ENCODE peak calls at places on chromosome 21, in eight cellular contexts. X is uterus; K is adrenal gland; A is ovary; O is CD4-positive, CD25-positive, alpha-beta regulatory T cell; P is BE2C; T is SK-N-MC; I is sigmoid colon. R is an unnamed sample. For H3K36me3, the result is how much of the 10 kb centered on the place peaks cover.

GRCh38 chr21:29526545-29526944 is 227.8 kb downstream of the BACH1 start:
- DNase-seq in X (no peak), K (no peak), A (no peak), O (no peak), P (no peak), T (no peak), I (no peak), R (no peak)

GRCh38 chr21:36156815-36157670 is at the start of gene DOP1B:
- DNase-seq in X (no peak), K (peak), A (no peak), O (no peak), P (peak), T (no peak), I (no peak), R (peak)

GRCh38 chr21:27275294-27275927 is 308.5 kb upstream of the ADAMTS5 start:
- DNase-seq in X (no peak), K (no peak), A (no peak), O (no peak), P (no peak), T (peak), I (no peak), R (no peak)

GRCh38 chr21:38219049-38219628 is 37.7 kb upstream of the KCNJ15 start:
- DNase-seq in X (peak), K (peak), A (peak), O (peak), P (peak), T (peak), I (peak), R (peak)

GRCh38 chr21:16102113-16102512 is 372.3 kb downstream of the USP25 start:
- DNase-seq in X (no peak), K (no peak), A (no peak), O (no peak), P (no peak), T (no peak), I (no peak), R (no peak)

GRCh38 chr21:46368533-46369285 is 44.8 kb downstream of the PCNT start:
- DNase-seq in X (no peak), K (no peak), A (no peak), O (no peak), P (no peak), T (no peak), I (no peak), R (no peak)

GRCh38 chr21:22346576-22346975 is 1348.4 kb downstream of the NCAM2 start:
- DNase-seq in X (no peak), K (no peak), A (no peak), O (no peak), P (no peak), T (no peak), I (no peak), R (no peak)

GRCh38 chr21:38136201-38136600 is 120.6 kb upstream of the KCNJ15 start:
- DNase-seq in X (no peak), K (no peak), A (no peak), O (no peak), P (no peak), T (no peak), I (no peak), R (no peak)

GRCh38 chr21:36103434-36103833 is 31.4 kb upstream of the CBR3 start:
- DNase-seq in X (no peak), K (no peak), A (no peak), O (no peak), P (no peak), T (no peak), I (no peak), R (no peak)

GRCh38 chr21:18155508-18156193 is 89.0 kb upstream of the CHODL start:
- DNase-seq in X (no peak), K (no peak), A (no peak), O (no peak), P (no peak), T (peak), I (no peak), R (no peak)

GRCh38 chr21:37220433-37220980 is 46.6 kb downstream of the VPS26C start:
- DNase-seq in X (no peak), K (no peak), A (peak), O (peak), P (no peak), T (no peak), I (peak), R (no peak)

GRCh38 chr21:31731112-31731801 is 661 bp downstream of the SCAF4 start:
- DNase-seq in X (peak), K (peak), A (peak), O (peak), P (peak), T (no peak), I (peak), R (peak)

GRCh38 chr21:31728952-31729351 is 3.0 kb downstream of the SCAF4 start:
- DNase-seq in X (no peak), K (no peak), A (no peak), O (no peak), P (no peak), T (no peak), I (no peak), R (no peak)

GRCh38 chr21:31728191-31728590 is 3.7 kb downstream of the SCAF4 start:
- DNase-seq in X (no peak), K (no peak), A (no peak), O (no peak), P (no peak), T (no peak), I (no peak), R (no peak)

GRCh38 chr21:31730687-31731111 is 1.2 kb downstream of the SCAF4 start:
- DNase-seq in X (no peak), K (no peak), A (no peak), O (no peak), P (no peak), T (no peak), I (no peak), R (no peak)

GRCh38 chr21:31729622-31730343 is 2.1 kb downstream of the SCAF4 start:
- DNase-seq in X (no peak), K (no peak), A (no peak), O (no peak), P (no peak), T (no peak), I (no peak), R (no peak)
- H3K36me3 ChIP-seq in X (under half), K (under half), A (under half), O (under half), P (under half), T (under half), I (under half), R (under half)

GRCh38 chr21:34881894-34882371 is 167.2 kb downstream of the RUNX1 start:
- DNase-seq in X (no peak), K (no peak), A (no peak), O (no peak), P (no peak), T (no peak), I (no peak), R (no peak)

GRCh38 chr21:34882719-34883131 is 166.4 kb downstream of the RUNX1 start:
- DNase-seq in X (no peak), K (no peak), A (no peak), O (no peak), P (no peak), T (no peak), I (no peak), R (no peak)

GRCh38 chr21:34880401-34880800 is 168.7 kb downstream of the RUNX1 start:
- DNase-seq in X (no peak), K (no peak), A (no peak), O (no peak), P (no peak), T (no peak), I (no peak), R (no peak)

GRCh38 chr21:34883501-34884271 is 165.4 kb downstream of the RUNX1 start:
- DNase-seq in X (no peak), K (no peak), A (no peak), O (no peak), P (no peak), T (no peak), I (no peak), R (no peak)

GRCh38 chr21:34881421-34881820 is 167.7 kb downstream of the RUNX1 start:
- DNase-seq in X (no peak), K (no peak), A (no peak), O (no peak), P (no peak), T (no peak), I (no peak), R (no peak)
- H3K4me3 ChIP-seq in X (no peak), K (no peak), A (no peak), O (peak), P (no peak), T (no peak), I (no peak), R (no peak)

GRCh38 chr21:42542596-42542995 is 28.9 kb downstream of the SLC37A1 start:
- DNase-seq in X (no peak), K (no peak), A (no peak), O (no peak), P (peak), T (no peak), I (peak), R (no peak)
- H3K36me3 ChIP-seq in X (under half), K (under half), A (under half), O (under half), P (under half), T (under half), I (half or more), R (under half)

GRCh38 chr21:41678944-41679343 is 87.9 kb downstream of the RIPK4 start:
- DNase-seq in X (peak), K (peak), A (peak), O (no peak), P (peak), T (no peak), I (peak), R (peak)
- H3K4me3 ChIP-seq in X (no peak), K (no peak), A (no peak), O (no peak), P (no peak), T (no peak), I (no peak), R (no peak)

DNA sequence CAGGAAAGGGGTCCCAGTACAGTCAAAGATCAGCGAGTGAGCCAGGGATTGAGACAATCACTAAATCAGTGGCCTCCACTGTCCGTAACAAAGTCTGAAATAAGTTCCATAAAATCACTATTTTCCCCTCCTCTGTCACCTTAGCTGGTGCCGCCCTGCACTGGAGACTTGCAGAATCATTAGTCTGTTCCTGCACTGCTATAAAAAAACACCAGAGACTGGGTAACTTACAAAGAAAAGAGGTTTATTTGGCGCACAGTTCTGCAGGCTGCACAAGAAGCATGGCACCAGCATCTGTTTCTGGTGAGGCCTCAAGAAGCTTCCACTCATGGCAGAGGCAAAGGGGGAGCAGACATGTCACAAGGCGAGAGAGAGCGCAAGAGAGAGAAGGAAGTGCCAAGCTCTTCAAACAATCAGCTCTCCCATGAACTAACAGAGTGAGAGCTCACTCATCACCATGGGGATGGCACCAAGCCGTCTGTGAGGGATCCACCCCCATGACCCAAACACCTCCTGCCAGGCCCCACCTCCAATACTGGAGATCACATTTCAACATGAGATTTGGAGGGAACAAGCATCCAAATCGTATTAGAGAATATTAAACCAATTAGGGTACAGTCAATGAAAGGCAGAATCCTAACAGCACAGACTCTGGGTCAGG is 129.8 kb upstream of the TIAM1 start:
- DNase-seq in X (no peak), K (no peak), A (no peak), O (no peak), P (no peak), T (no peak), I (peak), R (no peak)
- H3K36me3 ChIP-seq in X (under half), K (under half), A (under half), O (under half), P (under half), T (under half), I (under half), R (under half)

GRCh38 chr21:35088235-35088865 is 39.2 kb upstream of the RUNX1 start:
- DNase-seq in X (no peak), K (no peak), A (no peak), O (no peak), P (no peak), T (no peak), I (no peak), R (no peak)

GRCh38 chr21:35083246-35083645 is 34.1 kb upstream of the RUNX1 start:
- DNase-seq in X (no peak), K (no peak), A (no peak), O (no peak), P (no peak), T (no peak), I (no peak), R (no peak)

GRCh38 chr21:35090403-35090802 is 41.3 kb upstream of the RUNX1 start:
- DNase-seq in X (no peak), K (no peak), A (no peak), O (no peak), P (no peak), T (no peak), I (no peak), R (no peak)

GRCh38 chr21:35084869-35085268 is 35.8 kb upstream of the RUNX1 start:
- DNase-seq in X (no peak), K (no peak), A (no peak), O (no peak), P (no peak), T (no peak), I (no peak), R (no peak)

DNA sequence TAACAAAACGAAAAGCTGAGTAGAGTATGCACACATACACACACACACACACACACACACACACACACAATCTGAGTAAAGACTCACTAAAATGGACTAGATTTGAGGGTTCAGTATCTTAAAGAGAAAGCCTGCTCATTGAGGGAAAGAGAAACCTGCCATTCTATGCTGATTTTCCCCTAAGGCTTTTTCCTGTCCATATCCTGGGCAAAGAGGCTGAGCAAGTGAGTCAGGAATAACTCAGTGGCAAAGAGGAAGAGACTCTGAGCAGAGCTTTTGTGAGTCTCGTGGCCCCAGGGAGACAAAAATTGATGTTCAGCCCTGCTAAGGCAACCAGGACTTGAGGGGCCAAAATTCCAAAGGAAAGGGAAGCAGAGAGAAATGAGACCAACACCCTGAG is 37.3 kb upstream of the RUNX1 start:
- DNase-seq in X (no peak), K (no peak), A (no peak), O (no peak), P (no peak), T (no peak), I (no peak), R (no peak)
- H3K4me3 ChIP-seq in X (no peak), K (no peak), A (no peak), O (no peak), P (no peak), T (no peak), I (no peak), R (no peak)

DNA sequence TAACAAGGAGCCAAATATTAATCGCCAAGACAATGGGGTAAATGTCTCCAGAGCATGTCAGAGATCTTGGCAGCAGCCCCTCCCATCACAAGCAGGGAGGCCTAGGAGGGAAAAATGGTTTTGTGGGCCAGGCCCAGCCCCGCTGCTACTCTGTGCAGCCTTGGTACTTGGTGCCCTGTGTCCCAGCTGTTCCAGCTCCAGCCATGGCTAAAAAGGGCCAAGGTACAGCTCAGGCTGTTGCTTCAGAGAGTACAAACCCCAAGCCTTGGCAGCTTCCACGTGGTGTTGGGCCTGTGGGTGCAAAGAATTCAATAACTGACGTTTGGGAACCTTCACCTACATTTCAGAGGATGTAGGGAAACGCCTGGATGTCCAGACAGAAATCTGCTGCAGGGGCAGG is 10.4 kb downstream of the UBE2G2 start:
- DNase-seq in X (no peak), K (no peak), A (no peak), O (no peak), P (no peak), T (no peak), I (no peak), R (no peak)
- H3K36me3 ChIP-seq in X (under half), K (under half), A (under half), O (under half), P (under half), T (half or more), I (under half), R (under half)

GRCh38 chr21:45286671-45287437 is 841 bp downstream of the POFUT2 start:
- DNase-seq in X (no peak), K (no peak), A (peak), O (no peak), P (peak), T (no peak), I (peak), R (peak)
- H3K4me3 ChIP-seq in X (peak), K (no peak), A (peak), O (peak), P (peak), T (peak), I (peak), R (peak)

DNA sequence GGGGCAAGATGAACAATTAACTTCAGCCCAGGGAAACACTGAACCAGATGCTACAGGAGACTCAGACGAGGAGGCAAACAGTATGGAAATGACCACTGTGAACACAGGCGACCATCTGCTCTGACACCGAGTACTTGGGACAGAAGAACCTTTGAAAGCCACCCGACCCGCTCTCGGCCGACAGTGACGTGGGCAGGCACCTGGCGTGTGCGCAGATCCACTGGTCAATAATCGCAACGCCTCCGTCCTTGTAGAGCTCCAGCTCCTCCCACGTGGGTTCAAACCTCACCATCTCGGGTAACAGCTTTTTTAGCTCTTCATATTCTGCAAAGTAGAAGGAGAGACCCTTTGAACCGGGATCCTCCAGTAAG is 20.3 kb downstream of the POFUT2 start:
- DNase-seq in X (peak), K (no peak), A (peak), O (no peak), P (no peak), T (no peak), I (peak), R (no peak)
- H3K36me3 ChIP-seq in X (under half), K (half or more), A (under half), O (half or more), P (under half), T (under half), I (half or more), R (under half)

R was measured in right lobe of liver.